ENCODE peak calls at places on chromosomes 11 and 22, in five cellular contexts. S is IMR-90, N is mesendoderm, E is H1, O is mesenchymal stem cell. G is an unnamed sample. For H3K36me3, the result is how much of the 10 kb centered on the place peaks cover.

GRCh38 chr22:49203091-49203862 is 624.4 kb downstream of the BRD1 start:
- DNase-seq in N (no peak), S (no peak), E (no peak), O (no peak), G (no peak)

GRCh38 chr11:118565062-118565461 is 669 bp downstream of the IFT46 start:
- DNase-seq in O (no peak), E (no peak), S (no peak), N (no peak), G (no peak)

GRCh38 chr11:96015911-96016565 is 92.1 kb upstream of the MTMR2 start:
- DNase-seq in O (no peak), E (no peak), N (peak), S (no peak), G (no peak)

GRCh38 chr11:61609970-61610347 is 29.1 kb upstream of the SYT7 start:
- DNase-seq in N (peak), O (no peak), E (no peak), S (no peak), G (no peak)

GRCh38 chr22:47088480-47089145 is 326.2 kb downstream of the TBC1D22A start:
- DNase-seq in O (no peak), S (peak), E (no peak), N (peak), G (no peak)

GRCh38 chr22:50267591-50268390 is 2.4 kb downstream of the MAPK11 start:
- DNase-seq in O (no peak), N (no peak), S (peak), E (no peak), G (no peak)

GRCh38 chr11:86941077-86941870 is 13.9 kb downstream of the FZD4 start:
- DNase-seq in S (peak), N (no peak), O (no peak), E (no peak), G (no peak)

GRCh38 chr22:18000441-18001039 is 23.8 kb downstream of the MICAL3 start:
- DNase-seq in S (no peak), O (peak), E (no peak), N (peak), G (peak)

GRCh38 chr11:130877532-130877931 is 38.7 kb downstream of the SNX19 start:
- DNase-seq in O (no peak), S (no peak), N (no peak), E (no peak), G (no peak)

GRCh38 chr11:92376146-92376599 is 151.6 kb downstream of the FAT3 start:
- DNase-seq in O (peak), E (no peak), S (peak), N (peak), G (no peak)

GRCh38 chr22:30221121-30221992 is 25.2 kb downstream of the LIF start:
- DNase-seq in N (no peak), E (no peak), S (no peak), O (no peak), G (no peak)

GRCh38 chr11:132911186-132911585 is 621.1 kb downstream of the OPCML start:
- DNase-seq in N (peak), O (peak), S (peak), E (no peak), G (no peak)

GRCh38 chr11:11607772-11608171 is 14.0 kb downstream of the GALNT18 start:
- DNase-seq in E (no peak), N (peak), S (no peak), O (no peak), G (no peak)

GRCh38 chr22:36470994-36471331 is 10.5 kb downstream of the TXN2 start:
- DNase-seq in O (peak), N (no peak), E (no peak), S (peak), G (no peak)

GRCh38 chr11:31480930-31481329 is 28.5 kb downstream of the IMMP1L start:
- DNase-seq in S (no peak), E (no peak), O (no peak), N (no peak), G (no peak)

GRCh38 chr11:101456812-101457211 is 127.0 kb downstream of the TRPC6 start:
- DNase-seq in O (peak), E (no peak), S (peak), N (no peak), G (no peak)

GRCh38 chr11:11769782-11770181 is 72.0 kb upstream of the USP47 start:
- DNase-seq in S (no peak), O (no peak), E (no peak), N (no peak), G (no peak)

GRCh38 chr11:32436751-32437405 is 1.5 kb upstream of the WT1 start:
- DNase-seq in S (no peak), N (peak), O (no peak), E (no peak), G (no peak)

GRCh38 chr11:60899021-60899936 is 7.1 kb downstream of the PRPF19 start:
- DNase-seq in E (no peak), N (peak), O (peak), S (peak), G (peak)

GRCh38 chr11:727859-728748 is 19.2 kb upstream of the TALDO1 start:
- DNase-seq in O (peak), N (peak), E (peak), S (peak), G (peak)

GRCh38 chr22:37681556-37682049 is 4.5 kb upstream of the NOL12 start:
- DNase-seq in S (peak), E (no peak), O (peak), N (peak), G (peak)

GRCh38 chr11:128728767-128729587 is 35.1 kb downstream of the FLI1 start:
- DNase-seq in N (no peak), E (no peak), O (no peak), S (no peak), G (no peak)

GRCh38 chr11:35419713-35420333 is 465 bp upstream of the SLC1A2 start:
- DNase-seq in O (peak), N (no peak), E (no peak), S (no peak), G (peak)

GRCh38 chr11:59957094-59957493 is 6.7 kb upstream of the OOSP4A start:
- DNase-seq in N (no peak), E (no peak), O (peak), S (no peak), G (no peak)

GRCh38 chr22:45225732-45226560 is 14.7 kb downstream of the KIAA0930 start:
- DNase-seq in O (peak), N (no peak), E (no peak), S (peak), G (no peak)

GRCh38 chr11:74468521-74469280 is 1.4 kb upstream of the KCNE3 start:
- DNase-seq in E (no peak), O (no peak), N (no peak), S (no peak), G (no peak)

GRCh38 chr11:95671768-95672167 is 117.8 kb downstream of the FAM76B start:
- DNase-seq in E (no peak), S (peak), N (no peak), O (peak), G (no peak)

GRCh38 chr11:41498726-41499125 is 39.3 kb upstream of the LRRC4C start:
- DNase-seq in N (no peak), O (no peak), E (no peak), S (no peak), G (no peak)

GRCh38 chr11:65448418-65449196 is 26.0 kb downstream of the NEAT1 start:
- DNase-seq in E (no peak), N (peak), O (peak), S (peak), G (no peak)

GRCh38 chr11:47213985-47214564 is 699 bp upstream of the DDB2 start:
- DNase-seq in E (peak), O (peak), N (peak), S (peak), G (peak)

GRCh38 chr11:122743949-122744876 is 88.7 kb downstream of the UBASH3B start:
- DNase-seq in O (peak), N (no peak), S (no peak), E (no peak), G (no peak)

GRCh38 chr11:132072044-132072879 is 701.8 kb downstream of the NTM start:
- DNase-seq in N (peak), S (peak), E (peak), O (peak), G (no peak)

GRCh38 chr11:20618083-20618482 is 18.7 kb downstream of the SLC6A5 start:
- DNase-seq in E (no peak), S (no peak), N (no peak), O (no peak), G (no peak)

GRCh38 chr11:81959341-81959740 is 774.3 kb downstream of the FAM181B start:
- DNase-seq in S (no peak), O (no peak), E (no peak), N (peak), G (peak)

GRCh38 chr11:81966340-81966739 is 767.3 kb downstream of the FAM181B start:
- DNase-seq in N (no peak), E (no peak), O (no peak), S (no peak), G (no peak)

GRCh38 chr11:81967242-81967641 is 766.4 kb downstream of the FAM181B start:
- DNase-seq in N (no peak), E (no peak), O (no peak), S (no peak), G (no peak)

GRCh38 chr11:81963018-81963417 is 770.6 kb downstream of the FAM181B start:
- DNase-seq in S (no peak), N (peak), O (no peak), E (no peak), G (no peak)
- H3K23ac ChIP-seq in S (no peak), N (no peak), O (no peak), E (no peak), G (no peak)

GRCh38 chr11:70384486-70385152 is 13.7 kb upstream of the CTTN start:
- DNase-seq in N (no peak), S (no peak), O (no peak), E (no peak), G (no peak)
- H3K36me3 ChIP-seq in N (under half), S (under half), O (under half), E (under half), G (half or more)

GRCh38 chr22:20125201-20126174 is 6.1 kb upstream of the ZDHHC8 start:
- DNase-seq in S (no peak), E (no peak), O (no peak), N (no peak), G (no peak)
- H2BK15ac ChIP-seq in S (no peak), E (no peak), O (no peak), N (no peak), G (no peak)

GRCh38 chr11:66492161-66492865 is 12.1 kb downstream of the DPP3 start:
- DNase-seq in O (no peak), E (no peak), N (no peak), S (no peak), G (no peak)
- H3K23ac ChIP-seq in O (no peak), E (no peak), N (no peak), S (no peak), G (no peak)

GRCh38 chr11:10519630-10520029 is 21.4 kb downstream of the RNF141 start:
- DNase-seq in S (no peak), O (no peak), N (no peak), E (no peak), G (no peak)

GRCh38 chr11:10524471-10524870 is 16.5 kb downstream of the RNF141 start:
- DNase-seq in S (no peak), E (no peak), O (no peak), N (no peak), G (no peak)

GRCh38 chr11:10520562-10520961 is 20.4 kb downstream of the RNF141 start:
- DNase-seq in O (no peak), S (no peak), E (no peak), N (no peak), G (no peak)

GRCh38 chr11:10522921-10523320 is 18.1 kb downstream of the RNF141 start:
- DNase-seq in S (no peak), N (no peak), E (no peak), O (no peak), G (no peak)

DNA sequence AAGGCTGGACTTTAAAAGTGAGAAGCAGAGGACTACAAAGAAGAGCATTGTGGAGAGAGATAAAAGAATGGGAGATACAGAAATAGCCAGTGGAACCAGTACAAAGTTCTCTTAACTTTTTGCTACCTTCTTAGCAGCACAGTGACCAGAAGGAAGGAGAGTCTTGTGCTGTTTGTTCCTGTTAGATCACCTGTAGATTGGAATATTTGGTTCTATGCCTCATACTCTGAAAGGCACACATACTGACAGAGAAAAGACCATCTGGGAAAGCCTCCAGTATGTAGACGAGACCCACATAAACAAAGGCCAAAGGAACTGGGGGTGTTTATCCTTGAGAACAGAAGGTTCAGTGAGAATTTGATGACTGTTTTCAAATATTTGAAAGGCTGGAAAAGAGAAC is 18.7 kb downstream of the RNF141 start:
- DNase-seq in N (no peak), S (no peak), O (no peak), E (no peak), G (no peak)
- H3K36me3 ChIP-seq in N (under half), S (under half), O (under half), E (under half), G (under half)

GRCh38 chr11:125431481-125431880 is 64.6 kb downstream of the FEZ1 start:
- DNase-seq in N (no peak), S (no peak), O (no peak), E (no peak), G (no peak)
- H2BK15ac ChIP-seq in N (no peak), S (no peak), O (no peak), E (no peak), G (no peak)

GRCh38 chr22:22154068-22154467 is 90.5 kb upstream of the VPREB1 start:
- DNase-seq in S (no peak), E (no peak), O (no peak), N (no peak), G (no peak)
- H3K23ac ChIP-seq in S (no peak), E (no peak), O (no peak), N (no peak), G (no peak)

GRCh38 chr11:94486068-94486467 is 7.6 kb downstream of the MRE11 start:
- DNase-seq in S (no peak), O (no peak), E (no peak), N (no peak), G (no peak)
- H3K36me3 ChIP-seq in S (under half), O (under half), E (under half), N (under half), G (under half)